ENCODE peak calls at places on chromosomes 6 and 20, in nine cellular contexts. One of them, this sample, is unnamed.

GRCh38 chr6:13711384-13711725 is 280 bp downstream of the RANBP9 start:
- DNase-seq in transverse colon: no peak
- DNase-seq in endothelial cell of umbilical vein: no peak
- DNase-seq in stomach: no peak
- DNase-seq in uterus: no peak
- DNase-seq in body of pancreas: no peak
- DNase-seq in adrenal gland: no peak
- DNase-seq in tibial nerve: no peak
- DNase-seq in ovary: no peak
- DNase-seq in this sample: no peak

GRCh38 chr6:142888461-142888860 is 56.5 kb downstream of the HIVEP2 start:
- DNase-seq in endothelial cell of umbilical vein: no peak
- DNase-seq in uterus: no peak
- DNase-seq in adrenal gland: no peak
- DNase-seq in body of pancreas: no peak
- DNase-seq in tibial nerve: no peak
- DNase-seq in stomach: no peak
- DNase-seq in ovary: no peak
- DNase-seq in transverse colon: no peak
- DNase-seq in this sample: no peak

GRCh38 chr6:72783667-72784066 is 161.8 kb downstream of the KCNQ5 start:
- DNase-seq in adrenal gland: no peak
- DNase-seq in uterus: no peak
- DNase-seq in stomach: no peak
- DNase-seq in endothelial cell of umbilical vein: no peak
- DNase-seq in tibial nerve: no peak
- DNase-seq in ovary: no peak
- DNase-seq in body of pancreas: no peak
- DNase-seq in transverse colon: no peak
- DNase-seq in this sample: no peak

GRCh38 chr20:44720994-44721784 is 6.0 kb downstream of the CCN5 start:
- DNase-seq in uterus: peak
- DNase-seq in adrenal gland: peak
- DNase-seq in tibial nerve: no peak
- DNase-seq in ovary: peak
- DNase-seq in transverse colon: no peak
- DNase-seq in body of pancreas: peak
- DNase-seq in stomach: peak
- DNase-seq in endothelial cell of umbilical vein: peak
- DNase-seq in this sample: no peak

GRCh38 chr20:10998476-10998875 is 324.7 kb upstream of the JAG1 start:
- DNase-seq in endothelial cell of umbilical vein: no peak
- DNase-seq in uterus: no peak
- DNase-seq in tibial nerve: no peak
- DNase-seq in stomach: no peak
- DNase-seq in transverse colon: no peak
- DNase-seq in adrenal gland: no peak
- DNase-seq in body of pancreas: no peak
- DNase-seq in ovary: no peak
- DNase-seq in this sample: no peak

GRCh38 chr6:113120214-113120576 is 737.0 kb upstream of the MARCKS start:
- DNase-seq in uterus: no peak
- DNase-seq in adrenal gland: no peak
- DNase-seq in ovary: no peak
- DNase-seq in stomach: no peak
- DNase-seq in transverse colon: no peak
- DNase-seq in body of pancreas: peak
- DNase-seq in tibial nerve: no peak
- DNase-seq in endothelial cell of umbilical vein: no peak
- DNase-seq in this sample: no peak

GRCh38 chr6:76684881-76685280 is 612.4 kb upstream of the IMPG1 start:
- DNase-seq in transverse colon: no peak
- DNase-seq in adrenal gland: no peak
- DNase-seq in uterus: no peak
- DNase-seq in tibial nerve: no peak
- DNase-seq in stomach: no peak
- DNase-seq in ovary: no peak
- DNase-seq in endothelial cell of umbilical vein: no peak
- DNase-seq in body of pancreas: no peak
- DNase-seq in this sample: no peak

GRCh38 chr6:17640477-17640917 is 40.4 kb downstream of the FAM8A1 start:
- DNase-seq in uterus: no peak
- DNase-seq in ovary: no peak
- DNase-seq in transverse colon: no peak
- DNase-seq in tibial nerve: no peak
- DNase-seq in adrenal gland: no peak
- DNase-seq in endothelial cell of umbilical vein: no peak
- DNase-seq in body of pancreas: no peak
- DNase-seq in stomach: no peak
- DNase-seq in this sample: no peak

GRCh38 chr6:15473741-15474161 is 189.1 kb downstream of the DTNBP1 start:
- DNase-seq in body of pancreas: no peak
- DNase-seq in ovary: no peak
- DNase-seq in tibial nerve: no peak
- DNase-seq in uterus: no peak
- DNase-seq in stomach: no peak
- DNase-seq in endothelial cell of umbilical vein: peak
- DNase-seq in adrenal gland: no peak
- DNase-seq in transverse colon: no peak
- DNase-seq in this sample: no peak

GRCh38 chr6:31474871-31475286 is 23.1 kb upstream of the MICB start:
- DNase-seq in body of pancreas: no peak
- DNase-seq in stomach: no peak
- DNase-seq in endothelial cell of umbilical vein: no peak
- DNase-seq in transverse colon: no peak
- DNase-seq in uterus: no peak
- DNase-seq in tibial nerve: no peak
- DNase-seq in adrenal gland: no peak
- DNase-seq in ovary: no peak
- DNase-seq in this sample: no peak

DNA sequence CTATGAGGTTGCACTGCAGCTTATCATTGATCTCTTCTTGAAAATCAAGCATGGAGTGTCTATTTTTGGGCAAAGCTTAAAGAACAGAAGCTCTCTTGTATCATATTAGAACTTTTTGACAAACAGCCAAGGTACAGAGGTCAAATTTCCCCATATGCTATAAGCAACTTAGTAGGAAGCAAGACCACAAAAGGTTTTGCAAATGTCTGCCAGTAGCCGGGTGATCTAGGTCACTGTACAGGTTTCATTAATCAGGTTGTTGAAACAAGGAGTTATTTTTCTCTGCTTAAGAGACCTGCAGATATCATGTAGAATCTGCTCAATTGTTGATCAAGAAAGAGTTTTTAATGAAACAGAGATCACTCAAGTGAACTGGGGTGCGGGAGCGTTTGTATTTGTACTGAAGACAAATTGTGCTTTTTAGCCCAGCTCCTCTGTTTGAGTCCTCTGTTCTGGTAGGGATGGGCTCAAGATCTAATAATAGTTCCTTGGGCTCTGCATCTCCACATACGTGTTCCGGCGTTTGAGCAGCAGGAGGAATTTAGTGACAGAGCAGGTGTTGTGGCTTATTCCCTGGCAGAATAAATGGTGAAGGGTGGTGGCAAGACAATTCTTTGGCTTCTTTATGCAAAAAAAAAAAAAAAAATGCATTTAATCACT is 4.3 kb downstream of the CITED2 start:
- DNase-seq in transverse colon: peak
- DNase-seq in stomach: no peak
- DNase-seq in endothelial cell of umbilical vein: no peak
- DNase-seq in body of pancreas: peak
- DNase-seq in adrenal gland: peak
- DNase-seq in ovary: no peak
- DNase-seq in tibial nerve: peak
- DNase-seq in uterus: no peak
- DNase-seq in this sample: no peak
- TF ChIP-seq POLR2A in transverse colon: no peak
- TF ChIP-seq POLR2A in stomach: no peak
- TF ChIP-seq POLR2A in endothelial cell of umbilical vein: no peak
- TF ChIP-seq POLR2A in body of pancreas: peak
- TF ChIP-seq POLR2A in adrenal gland: peak
- TF ChIP-seq POLR2A in ovary: no peak
- TF ChIP-seq POLR2A in tibial nerve: no peak
- TF ChIP-seq POLR2A in uterus: no peak
- TF ChIP-seq POLR2A in this sample: no peak

GRCh38 chr6:161870236-161870901 is 596.5 kb upstream of the AGPAT4 start:
- DNase-seq in body of pancreas: no peak
- DNase-seq in transverse colon: no peak
- DNase-seq in uterus: no peak
- DNase-seq in stomach: no peak
- DNase-seq in adrenal gland: no peak
- DNase-seq in ovary: no peak
- DNase-seq in tibial nerve: no peak
- DNase-seq in endothelial cell of umbilical vein: no peak
- DNase-seq in this sample: no peak

GRCh38 chr6:161866570-161866969 is 592.7 kb upstream of the AGPAT4 start:
- DNase-seq in ovary: no peak
- DNase-seq in endothelial cell of umbilical vein: no peak
- DNase-seq in tibial nerve: no peak
- DNase-seq in uterus: no peak
- DNase-seq in transverse colon: peak
- DNase-seq in stomach: no peak
- DNase-seq in body of pancreas: no peak
- DNase-seq in adrenal gland: no peak
- DNase-seq in this sample: no peak

DNA sequence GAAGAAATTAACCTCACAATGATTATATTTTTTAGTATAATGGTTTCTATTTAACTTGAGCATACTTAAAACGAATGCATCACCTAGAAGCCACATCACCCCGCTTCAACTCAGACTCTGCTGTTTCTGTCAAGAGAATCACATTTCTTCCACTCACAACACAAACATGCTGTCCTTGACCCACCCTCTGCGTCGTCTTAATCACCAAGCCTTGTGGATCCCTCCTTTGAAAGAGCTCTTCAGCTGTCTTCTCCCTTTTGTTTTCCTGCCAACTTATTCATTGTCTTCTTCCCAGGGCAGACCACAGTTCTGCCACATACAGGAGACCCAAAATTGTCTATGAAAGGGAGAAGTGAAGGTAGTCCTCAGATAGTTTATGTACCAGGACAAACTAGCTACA is 595.6 kb upstream of the AGPAT4 start:
- DNase-seq in uterus: no peak
- DNase-seq in adrenal gland: no peak
- DNase-seq in ovary: no peak
- DNase-seq in tibial nerve: no peak
- DNase-seq in transverse colon: no peak
- DNase-seq in body of pancreas: no peak
- DNase-seq in endothelial cell of umbilical vein: no peak
- DNase-seq in stomach: no peak
- DNase-seq in this sample: no peak
- TF ChIP-seq POLR2A in uterus: no peak
- TF ChIP-seq POLR2A in adrenal gland: no peak
- TF ChIP-seq POLR2A in ovary: no peak
- TF ChIP-seq POLR2A in tibial nerve: no peak
- TF ChIP-seq POLR2A in transverse colon: no peak
- TF ChIP-seq POLR2A in body of pancreas: no peak
- TF ChIP-seq POLR2A in endothelial cell of umbilical vein: no peak
- TF ChIP-seq POLR2A in stomach: no peak
- TF ChIP-seq POLR2A in this sample: no peak

GRCh38 chr6:118710616-118711015 is 59.2 kb upstream of the CEP85L start:
- DNase-seq in uterus: no peak
- DNase-seq in adrenal gland: no peak
- DNase-seq in transverse colon: no peak
- DNase-seq in body of pancreas: no peak
- DNase-seq in tibial nerve: no peak
- DNase-seq in endothelial cell of umbilical vein: no peak
- DNase-seq in stomach: no peak
- DNase-seq in ovary: no peak
- DNase-seq in this sample: no peak

GRCh38 chr6:118712955-118713354 is 61.6 kb upstream of the CEP85L start:
- DNase-seq in ovary: no peak
- DNase-seq in adrenal gland: no peak
- DNase-seq in tibial nerve: no peak
- DNase-seq in stomach: no peak
- DNase-seq in body of pancreas: no peak
- DNase-seq in uterus: no peak
- DNase-seq in endothelial cell of umbilical vein: no peak
- DNase-seq in transverse colon: no peak
- DNase-seq in this sample: no peak

GRCh38 chr6:118708055-118708454 is 56.7 kb upstream of the CEP85L start:
- DNase-seq in transverse colon: no peak
- DNase-seq in uterus: no peak
- DNase-seq in stomach: no peak
- DNase-seq in endothelial cell of umbilical vein: peak
- DNase-seq in tibial nerve: no peak
- DNase-seq in body of pancreas: no peak
- DNase-seq in adrenal gland: no peak
- DNase-seq in ovary: no peak
- DNase-seq in this sample: no peak

GRCh38 chr6:118708736-118709135 is 57.3 kb upstream of the CEP85L start:
- DNase-seq in tibial nerve: no peak
- DNase-seq in ovary: no peak
- DNase-seq in stomach: no peak
- DNase-seq in body of pancreas: no peak
- DNase-seq in transverse colon: no peak
- DNase-seq in endothelial cell of umbilical vein: no peak
- DNase-seq in uterus: no peak
- DNase-seq in adrenal gland: no peak
- DNase-seq in this sample: no peak

DNA sequence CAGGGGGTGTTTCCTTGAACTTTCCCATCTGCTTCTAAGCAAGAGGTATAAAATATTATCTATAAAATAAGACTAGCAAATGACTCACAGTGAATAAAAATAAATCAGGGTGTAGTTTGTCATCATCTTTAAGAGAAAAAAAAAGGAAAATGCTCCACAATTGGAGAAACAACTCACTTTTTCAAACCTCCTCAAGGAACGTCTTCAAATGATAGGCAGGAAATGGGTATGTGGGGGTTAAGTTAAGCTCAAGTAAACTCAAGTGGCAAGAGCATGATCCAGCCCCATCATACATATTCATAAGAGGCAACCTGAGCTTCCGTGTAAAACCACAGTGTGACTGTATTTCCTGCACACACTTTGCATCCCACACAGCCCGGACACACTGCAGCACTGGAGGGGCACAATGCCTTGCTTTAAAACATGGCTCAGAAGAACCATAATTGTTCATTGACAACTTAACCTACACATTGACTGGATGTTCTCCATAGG is 58.5 kb upstream of the CEP85L start:
- DNase-seq in adrenal gland: peak
- DNase-seq in endothelial cell of umbilical vein: no peak
- DNase-seq in body of pancreas: peak
- DNase-seq in stomach: peak
- DNase-seq in uterus: no peak
- DNase-seq in tibial nerve: no peak
- DNase-seq in ovary: no peak
- DNase-seq in transverse colon: peak
- DNase-seq in this sample: no peak
- TF ChIP-seq POLR2A in adrenal gland: no peak
- TF ChIP-seq POLR2A in endothelial cell of umbilical vein: no peak
- TF ChIP-seq POLR2A in body of pancreas: no peak
- TF ChIP-seq POLR2A in stomach: no peak
- TF ChIP-seq POLR2A in uterus: no peak
- TF ChIP-seq POLR2A in tibial nerve: no peak
- TF ChIP-seq POLR2A in ovary: no peak
- TF ChIP-seq POLR2A in transverse colon: no peak
- TF ChIP-seq POLR2A in this sample: no peak

DNA sequence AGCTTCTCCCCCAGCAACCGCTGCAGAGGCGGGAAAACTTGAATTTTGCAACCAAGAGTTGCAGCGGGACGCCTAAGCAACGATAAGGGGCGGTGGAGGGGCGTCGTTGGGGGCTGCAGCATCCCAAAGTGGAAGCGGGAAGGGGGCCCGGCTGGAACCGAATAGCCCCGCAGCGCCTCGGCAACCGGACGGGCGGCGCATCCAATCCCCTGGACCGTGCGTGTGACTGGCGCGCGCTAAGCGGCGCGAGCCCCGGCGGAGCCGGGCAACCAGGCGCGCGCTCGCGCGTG is 670 bp upstream of the PARD6B start:
- DNase-seq in body of pancreas: no peak
- DNase-seq in transverse colon: no peak
- DNase-seq in adrenal gland: no peak
- DNase-seq in tibial nerve: no peak
- DNase-seq in ovary: no peak
- DNase-seq in uterus: no peak
- DNase-seq in endothelial cell of umbilical vein: no peak
- DNase-seq in stomach: no peak
- DNase-seq in this sample: no peak
- TF ChIP-seq POLR2A in body of pancreas: no peak
- TF ChIP-seq POLR2A in transverse colon: peak
- TF ChIP-seq POLR2A in adrenal gland: no peak
- TF ChIP-seq POLR2A in tibial nerve: no peak
- TF ChIP-seq POLR2A in ovary: no peak
- TF ChIP-seq POLR2A in uterus: no peak
- TF ChIP-seq POLR2A in endothelial cell of umbilical vein: no peak
- TF ChIP-seq POLR2A in stomach: no peak
- TF ChIP-seq POLR2A in this sample: peak

This sample was measured in H54.